ENCODE peak calls at places on chromosomes 5 and 9, in six cellular contexts. One of them, this sample, is unnamed.

GRCh38 chr9:2824564-2824963 is 19.3 kb downstream of the PUM3 start:
- DNase-seq in GM12878: no peak
- DNase-seq in HepG2: no peak
- DNase-seq in endothelial cell of umbilical vein: no peak
- DNase-seq in K562: no peak
- DNase-seq in HCT116: no peak
- DNase-seq in this sample: peak; percentile 52

GRCh38 chr5:14118551-14119320 is 24.4 kb upstream of the TRIO start:
- DNase-seq in HCT116: no peak
- DNase-seq in GM12878: no peak
- DNase-seq in HepG2: no peak
- DNase-seq in K562: no peak
- DNase-seq in endothelial cell of umbilical vein: no peak
- DNase-seq in this sample: no peak

GRCh38 chr5:127959152-127959764 is 124.3 kb upstream of the SLC12A2 start:
- DNase-seq in HepG2: peak; percentile 59
- DNase-seq in GM12878: no peak
- DNase-seq in K562: no peak
- DNase-seq in endothelial cell of umbilical vein: peak; percentile 86
- DNase-seq in HCT116: peak; percentile 39
- DNase-seq in this sample: no peak

GRCh38 chr5:128271859-128272446 is 188.4 kb downstream of the SLC12A2 start:
- DNase-seq in K562: no peak
- DNase-seq in endothelial cell of umbilical vein: peak; percentile 67
- DNase-seq in HepG2: no peak
- DNase-seq in GM12878: no peak
- DNase-seq in HCT116: peak; percentile 43
- DNase-seq in this sample: no peak

GRCh38 chr9:134335095-134335489 is 8.8 kb downstream of the RXRA start:
- DNase-seq in HepG2: no peak
- DNase-seq in HCT116: no peak
- DNase-seq in K562: no peak
- DNase-seq in endothelial cell of umbilical vein: no peak
- DNase-seq in GM12878: no peak
- DNase-seq in this sample: no peak

GRCh38 chr5:53303105-53303504 is 177.3 kb upstream of the FST start:
- DNase-seq in GM12878: no peak
- DNase-seq in HepG2: no peak
- DNase-seq in HCT116: no peak
- DNase-seq in K562: no peak
- DNase-seq in endothelial cell of umbilical vein: peak; percentile 54
- DNase-seq in this sample: no peak

GRCh38 chr5:26543987-26544386 is 494.4 kb downstream of the CDH9 start:
- DNase-seq in endothelial cell of umbilical vein: no peak
- DNase-seq in K562: no peak
- DNase-seq in HepG2: no peak
- DNase-seq in HCT116: no peak
- DNase-seq in GM12878: no peak
- DNase-seq in this sample: no peak

GRCh38 chr9:122302541-122302940 is 37.9 kb downstream of the MRRF start:
- DNase-seq in endothelial cell of umbilical vein: no peak
- DNase-seq in HCT116: no peak
- DNase-seq in GM12878: no peak
- DNase-seq in HepG2: no peak
- DNase-seq in K562: no peak
- DNase-seq in this sample: no peak

GRCh38 chr5:90191352-90192045 is 218.1 kb downstream of the CETN3 start:
- DNase-seq in GM12878: no peak
- DNase-seq in endothelial cell of umbilical vein: no peak
- DNase-seq in K562: no peak
- DNase-seq in HepG2: no peak
- DNase-seq in HCT116: no peak
- DNase-seq in this sample: no peak

GRCh38 chr9:13427587-13427986 is 148.1 kb upstream of the MPDZ start:
- DNase-seq in HepG2: peak; percentile 14
- DNase-seq in endothelial cell of umbilical vein: peak; percentile 78
- DNase-seq in HCT116: no peak
- DNase-seq in K562: peak; percentile 23
- DNase-seq in GM12878: no peak
- DNase-seq in this sample: peak; percentile 72

GRCh38 chr9:129223551-129224208 is 45.6 kb upstream of the IER5L start:
- DNase-seq in K562: no peak
- DNase-seq in GM12878: no peak
- DNase-seq in endothelial cell of umbilical vein: no peak
- DNase-seq in HCT116: no peak
- DNase-seq in HepG2: peak; percentile 14
- DNase-seq in this sample: no peak

GRCh38 chr9:126411225-126411947 is 84.8 kb downstream of the MVB12B start:
- DNase-seq in GM12878: peak; percentile 93
- DNase-seq in HCT116: no peak
- DNase-seq in endothelial cell of umbilical vein: no peak
- DNase-seq in HepG2: no peak
- DNase-seq in K562: no peak
- DNase-seq in this sample: no peak

GRCh38 chr5:87912419-87912818 is 356.2 kb downstream of the TMEM161B start:
- DNase-seq in HCT116: no peak
- DNase-seq in HepG2: no peak
- DNase-seq in GM12878: no peak
- DNase-seq in endothelial cell of umbilical vein: no peak
- DNase-seq in K562: no peak
- DNase-seq in this sample: no peak

GRCh38 chr9:77019010-77019809 is at the start of gene FOXB2:
- DNase-seq in GM12878: no peak
- DNase-seq in K562: no peak
- DNase-seq in HepG2: no peak
- DNase-seq in endothelial cell of umbilical vein: no peak
- DNase-seq in HCT116: no peak
- DNase-seq in this sample: no peak

GRCh38 chr9:135365013-135365768 is 114.4 kb upstream of the PPP1R26 start:
- DNase-seq in endothelial cell of umbilical vein: no peak
- DNase-seq in HCT116: no peak
- DNase-seq in GM12878: no peak
- DNase-seq in HepG2: no peak
- DNase-seq in K562: no peak
- DNase-seq in this sample: no peak

GRCh38 chr5:55226934-55227737 is at the start of gene MCIDAS:
- DNase-seq in HCT116: peak; percentile 64
- DNase-seq in endothelial cell of umbilical vein: peak; percentile 56
- DNase-seq in HepG2: no peak
- DNase-seq in K562: peak; percentile 89
- DNase-seq in GM12878: no peak
- DNase-seq in this sample: peak; percentile 79

GRCh38 chr9:136242908-136243525 is 2.6 kb downstream of the QSOX2 start:
- DNase-seq in endothelial cell of umbilical vein: no peak
- DNase-seq in GM12878: peak; percentile 11
- DNase-seq in K562: no peak
- DNase-seq in HepG2: no peak
- DNase-seq in HCT116: no peak
- DNase-seq in this sample: no peak

GRCh38 chr9:35258665-35259474 is 97.1 kb downstream of the UNC13B start:
- DNase-seq in GM12878: no peak
- DNase-seq in HepG2: peak; percentile 71
- DNase-seq in HCT116: peak; percentile 31
- DNase-seq in endothelial cell of umbilical vein: peak; percentile 82
- DNase-seq in K562: no peak
- DNase-seq in this sample: peak; percentile 74

GRCh38 chr9:121743441-121744001 is 92.1 kb downstream of the DAB2IP start:
- DNase-seq in K562: peak; percentile 56
- DNase-seq in endothelial cell of umbilical vein: peak; percentile 90
- DNase-seq in HCT116: peak; percentile 56
- DNase-seq in HepG2: peak; percentile 85
- DNase-seq in GM12878: no peak
- DNase-seq in this sample: no peak

GRCh38 chr9:130451509-130452388 is 7.0 kb downstream of the ASS1 start:
- DNase-seq in K562: peak; percentile 74
- DNase-seq in HCT116: no peak
- DNase-seq in endothelial cell of umbilical vein: peak; percentile 93
- DNase-seq in GM12878: no peak
- DNase-seq in HepG2: peak; percentile 61
- DNase-seq in this sample: peak; percentile 34

GRCh38 chr5:88883566-88884434 is 816 bp upstream of the MEF2C start:
- DNase-seq in K562: peak; percentile 43
- DNase-seq in GM12878: no peak
- DNase-seq in HCT116: peak; percentile 50
- DNase-seq in HepG2: no peak
- DNase-seq in endothelial cell of umbilical vein: peak; percentile 87
- DNase-seq in this sample: peak; percentile 10

GRCh38 chr9:19229725-19230355 is 653 bp upstream of the DENND4C start:
- DNase-seq in HepG2: peak; percentile 51
- DNase-seq in GM12878: no peak
- DNase-seq in HCT116: peak; percentile 36
- DNase-seq in K562: no peak
- DNase-seq in endothelial cell of umbilical vein: peak; percentile 72
- DNase-seq in this sample: no peak

GRCh38 chr9:136333045-136333444 is 5.7 kb downstream of the GPSM1 start:
- DNase-seq in endothelial cell of umbilical vein: no peak
- DNase-seq in HCT116: no peak
- DNase-seq in HepG2: no peak
- DNase-seq in GM12878: no peak
- DNase-seq in K562: no peak
- DNase-seq in this sample: no peak

GRCh38 chr9:136079211-136079915 is 15.7 kb downstream of the NACC2 start:
- DNase-seq in HCT116: no peak
- DNase-seq in endothelial cell of umbilical vein: no peak
- DNase-seq in GM12878: no peak
- DNase-seq in HepG2: no peak
- DNase-seq in K562: no peak
- DNase-seq in this sample: peak; percentile 41

GRCh38 chr9:18753904-18754303 is 279.1 kb downstream of the SAXO1 start:
- DNase-seq in HepG2: no peak
- DNase-seq in HCT116: no peak
- DNase-seq in GM12878: no peak
- DNase-seq in K562: no peak
- DNase-seq in endothelial cell of umbilical vein: no peak
- DNase-seq in this sample: no peak

GRCh38 chr5:172283020-172283861 is at the start of gene UBTD2:
- DNase-seq in GM12878: no peak
- DNase-seq in endothelial cell of umbilical vein: peak; percentile 79
- DNase-seq in HepG2: peak; percentile 45
- DNase-seq in HCT116: no peak
- DNase-seq in K562: peak; percentile 82
- DNase-seq in this sample: peak; percentile 86

GRCh38 chr5:31479706-31480105 is 52.2 kb downstream of the DROSHA start:
- DNase-seq in endothelial cell of umbilical vein: no peak
- DNase-seq in K562: no peak
- DNase-seq in HCT116: no peak
- DNase-seq in HepG2: no peak
- DNase-seq in GM12878: no peak
- DNase-seq in this sample: no peak

DNA sequence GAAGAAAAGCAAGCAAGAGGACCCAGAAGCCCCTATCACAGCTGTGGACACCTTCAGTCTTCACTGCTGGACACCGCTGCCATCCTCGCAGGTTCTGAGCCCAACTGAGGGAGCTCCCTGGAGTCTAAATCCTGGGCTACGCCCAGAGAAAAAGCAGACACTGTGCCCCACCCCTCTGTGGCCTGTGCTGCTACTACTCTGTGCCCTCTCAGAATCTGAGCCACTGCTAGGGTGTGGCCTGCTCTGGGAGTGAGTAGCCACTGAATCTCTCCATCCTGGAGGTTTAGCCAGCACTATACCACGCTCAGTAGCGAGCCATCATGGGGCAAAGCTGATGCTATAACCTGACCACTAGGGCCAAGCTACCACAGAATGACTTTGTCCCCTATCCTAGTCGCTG is 338.2 kb downstream of the NPR3 start:
- DNase-seq in K562: no peak
- DNase-seq in GM12878: no peak
- DNase-seq in endothelial cell of umbilical vein: no peak
- DNase-seq in HCT116: peak; percentile 69
- DNase-seq in HepG2: no peak
- DNase-seq in this sample: no peak
- TF ChIP-seq POLR2A in K562: no peak
- TF ChIP-seq POLR2A in GM12878: no peak
- TF ChIP-seq POLR2A in endothelial cell of umbilical vein: no peak
- TF ChIP-seq POLR2A in HCT116: no peak
- TF ChIP-seq POLR2A in HepG2: no peak
- TF ChIP-seq POLR2A in this sample: no peak

DNA sequence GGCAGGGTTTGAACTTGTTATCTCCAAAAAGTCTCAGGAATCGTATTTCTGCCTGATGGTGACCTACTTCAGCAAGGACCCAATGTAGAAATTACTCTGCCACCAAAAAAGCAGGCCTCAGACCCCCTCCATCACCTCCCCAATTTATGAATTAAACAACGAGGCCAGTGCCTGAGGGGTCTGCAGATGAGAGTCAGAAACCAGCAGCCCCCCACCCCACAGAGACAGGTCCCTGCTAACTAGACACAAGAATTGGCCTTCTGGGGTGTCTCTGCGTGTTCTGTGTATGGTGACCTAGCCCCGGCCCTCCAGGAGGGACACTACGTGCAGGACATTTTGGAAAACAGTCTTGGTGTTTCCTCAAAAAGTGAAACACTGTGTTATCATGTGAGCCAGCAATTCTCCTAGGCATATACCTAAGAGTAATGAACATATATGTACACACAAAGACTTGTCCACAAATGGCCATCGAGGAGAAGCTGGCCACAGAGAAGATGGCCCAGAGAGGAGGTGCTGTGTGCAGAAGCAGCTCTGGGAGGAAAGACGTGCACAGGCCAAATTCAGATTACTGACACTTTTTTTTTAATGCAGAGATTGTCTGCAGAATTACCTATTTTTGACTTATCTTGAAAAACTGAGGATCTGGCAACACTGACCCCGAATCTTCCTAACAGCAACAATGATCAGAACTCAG is 93.8 kb downstream of the ADAMTS2 start:
- DNase-seq in GM12878: no peak
- DNase-seq in endothelial cell of umbilical vein: no peak
- DNase-seq in K562: no peak
- DNase-seq in HCT116: no peak
- DNase-seq in HepG2: no peak
- DNase-seq in this sample: no peak
- TF ChIP-seq MAX in GM12878: no peak
- TF ChIP-seq MAX in endothelial cell of umbilical vein: no peak
- TF ChIP-seq MAX in K562: no peak
- TF ChIP-seq MAX in HCT116: no peak
- TF ChIP-seq MAX in HepG2: no peak
- TF ChIP-seq MAX in this sample: no peak

DNA sequence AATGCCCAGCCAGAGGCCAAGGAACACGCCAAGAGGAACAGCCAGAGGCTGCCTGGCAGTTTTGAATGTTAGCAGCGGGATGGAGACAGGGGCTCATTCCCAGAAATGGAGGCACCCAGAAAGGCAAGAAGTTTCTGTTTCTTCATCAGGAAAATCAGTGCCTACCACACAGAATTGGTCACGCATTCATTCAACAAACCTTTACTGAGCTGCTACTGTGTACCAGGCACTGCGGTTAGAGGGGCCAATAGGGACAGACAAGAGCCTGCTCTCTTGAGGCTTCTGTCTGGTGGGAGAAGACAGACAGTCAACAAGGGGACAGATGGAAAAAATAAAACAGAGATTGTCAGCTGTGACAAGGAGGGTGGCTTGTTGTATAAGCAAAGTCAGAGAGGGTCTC is 27.2 kb upstream of the CPLX2 start:
- DNase-seq in endothelial cell of umbilical vein: no peak
- DNase-seq in K562: no peak
- DNase-seq in HCT116: no peak
- DNase-seq in HepG2: no peak
- DNase-seq in GM12878: no peak
- DNase-seq in this sample: no peak
- TF ChIP-seq POLR2A in endothelial cell of umbilical vein: no peak
- TF ChIP-seq POLR2A in K562: no peak
- TF ChIP-seq POLR2A in HCT116: no peak
- TF ChIP-seq POLR2A in HepG2: no peak
- TF ChIP-seq POLR2A in GM12878: no peak
- TF ChIP-seq POLR2A in this sample: no peak

GRCh38 chr5:58127132-58127485 is 332.8 kb downstream of the PLK2 start:
- DNase-seq in GM12878: no peak
- DNase-seq in HepG2: no peak
- DNase-seq in HCT116: no peak
- DNase-seq in K562: no peak
- DNase-seq in endothelial cell of umbilical vein: no peak
- DNase-seq in this sample: no peak
- TF ChIP-seq MAX in GM12878: no peak
- TF ChIP-seq MAX in HepG2: no peak
- TF ChIP-seq MAX in HCT116: no peak
- TF ChIP-seq MAX in K562: no peak
- TF ChIP-seq MAX in endothelial cell of umbilical vein: no peak
- TF ChIP-seq MAX in this sample: no peak

This sample was measured in NB4.